ENCODE peak calls at places on chromosomes 7 and 10, in four cellular contexts. R is stimulated activated CD8-positive, alpha-beta memory T cell treated with anti-CD3 and anti-CD28 coated beads, Interleukin-4, amount 100 ng/mL, for 24 hours; X is effector memory CD4-positive, alpha-beta T cell; E is DMS153. P is an unnamed sample.

GRCh38 chr10:103547391-103547946 is 54.0 kb downstream of the NEURL1 start:
- DNase-seq in E (no peak), X (no peak), R (no peak), P (no peak)

GRCh38 chr10:5947471-5948207 is 29.7 kb downstream of the IL15RA start:
- DNase-seq in E (no peak), X (no peak), R (no peak), P (no peak)

GRCh38 chr10:75513292-75513691 is 81.9 kb downstream of the LRMDA start:
- DNase-seq in X (no peak), E (no peak), R (no peak), P (no peak)

GRCh38 chr7:99595111-99595745 is 2.8 kb upstream of the TMEM225B start:
- DNase-seq in X (no peak), E (no peak), R (no peak), P (no peak)

GRCh38 chr10:34918896-34919295 is 103.8 kb upstream of the PARD3 start:
- DNase-seq in E (no peak), X (no peak), R (no peak), P (peak; percentile 36)

GRCh38 chr10:77692782-77693181 is 55.2 kb upstream of the KCNMA1 start:
- DNase-seq in R (no peak), X (no peak), E (no peak), P (no peak)

GRCh38 chr10:85741626-85742300 is 624.8 kb downstream of the GRID1 start:
- DNase-seq in R (no peak), X (no peak), E (no peak), P (no peak)

GRCh38 chr7:152402384-152403250 is 33.2 kb downstream of the KMT2C start:
- DNase-seq in E (no peak), R (no peak), X (no peak), P (no peak)

GRCh38 chr10:26711324-26711723 is 13.8 kb downstream of the PDSS1 start:
- DNase-seq in E (no peak), R (no peak), X (no peak), P (no peak)

GRCh38 chr7:137633133-137633532 is 213.6 kb downstream of the DGKI start:
- DNase-seq in X (no peak), E (no peak), R (no peak), P (no peak)

P was measured in head of caudate nucleus.